ENCODE peak calls at places on chromosomes 11 and 22, in seven cellular contexts. R, D, M, H, L, U and V are unnamed samples. For H3K27me3, the result is how much of the 10 kb centered on the place peaks cover.

GRCh38 chr11:43933226-43933607 is 9.2 kb upstream of the C11orf96 start:
- DNase-seq in R (no peak), D (no peak), M (no peak), H (no peak), L (no peak), U (no peak), V (no peak)

GRCh38 chr11:7449841-7450214 is 35.5 kb upstream of the OLFML1 start:
- DNase-seq in R (no peak), D (no peak), M (no peak), H (no peak), L (peak), U (peak), V (peak)

GRCh38 chr22:37631448-37632173 is 7.9 kb upstream of the SH3BP1 start:
- DNase-seq in R (no peak), D (peak), M (no peak), H (no peak), L (no peak), U (no peak), V (no peak)

GRCh38 chr11:118757881-118758399 is 33.0 kb downstream of the DDX6 start:
- DNase-seq in R (no peak), D (no peak), M (no peak), H (no peak), L (no peak), U (no peak), V (no peak)

GRCh38 chr11:19714387-19715363 is 2.0 kb downstream of the NAV2 start:
- DNase-seq in R (no peak), D (no peak), M (no peak), H (peak), L (peak), U (peak), V (peak)

GRCh38 chr11:103031834-103032233 is 60.1 kb downstream of the DCUN1D5 start:
- DNase-seq in R (no peak), D (no peak), M (no peak), H (no peak), L (no peak), U (peak), V (peak)

GRCh38 chr11:131073167-131073566 is 156.9 kb upstream of the SNX19 start:
- DNase-seq in R (no peak), D (no peak), M (peak), H (no peak), L (peak), U (no peak), V (peak)

GRCh38 chr11:2533642-2534115 is 88.9 kb downstream of the KCNQ1 start:
- DNase-seq in R (peak), D (peak), M (no peak), H (peak), L (peak), U (peak), V (peak)

GRCh38 chr11:86765146-86765663 is 35.1 kb upstream of the PRSS23 start:
- DNase-seq in R (no peak), D (no peak), M (no peak), H (no peak), L (no peak), U (no peak), V (no peak)

GRCh38 chr11:60634151-60634550 is 65.3 kb upstream of the MS4A8 start:
- DNase-seq in R (no peak), D (no peak), M (peak), H (no peak), L (peak), U (no peak), V (no peak)

GRCh38 chr11:14520086-14520901 is at the start of gene PSMA1:
- DNase-seq in R (peak), D (peak), M (peak), H (peak), L (peak), U (peak), V (peak)

GRCh38 chr11:117228091-117228490 is 3.8 kb downstream of the PCSK7 start:
- DNase-seq in R (no peak), D (no peak), M (no peak), H (no peak), L (no peak), U (no peak), V (no peak)

GRCh38 chr11:110968348-110969062 is 256.3 kb upstream of the ARHGAP20 start:
- DNase-seq in R (no peak), D (no peak), M (no peak), H (no peak), L (no peak), U (no peak), V (no peak)

GRCh38 chr11:65868076-65868667 is 4.4 kb downstream of the EFEMP2 start:
- DNase-seq in R (no peak), D (peak), M (peak), H (no peak), L (no peak), U (no peak), V (no peak)

GRCh38 chr11:56885182-56885581 is 103.5 kb upstream of the OR5AK2 start:
- DNase-seq in R (no peak), D (no peak), M (no peak), H (no peak), L (peak), U (no peak), V (no peak)

GRCh38 chr22:28034760-28035401 is 115.8 kb upstream of the PITPNB start:
- DNase-seq in R (peak), D (no peak), M (no peak), H (no peak), L (no peak), U (peak), V (peak)

GRCh38 chr22:24994070-24994763 is 41.7 kb downstream of the KIAA1671 start:
- DNase-seq in R (no peak), D (no peak), M (no peak), H (no peak), L (peak), U (no peak), V (no peak)

GRCh38 chr11:1454576-1454975 is 32.0 kb downstream of the MOB2 start:
- DNase-seq in R (no peak), D (no peak), M (no peak), H (no peak), L (no peak), U (no peak), V (no peak)

GRCh38 chr11:12290477-12290922 is 86.9 kb upstream of the PARVA start:
- DNase-seq in R (no peak), D (no peak), M (no peak), H (no peak), L (no peak), U (no peak), V (no peak)

GRCh38 chr22:21917206-21917958 is 35.3 kb downstream of the PPM1F start:
- DNase-seq in R (no peak), D (peak), M (no peak), H (no peak), L (no peak), U (peak), V (peak)

GRCh38 chr22:26581026-26581425 is 8.9 kb downstream of the TPST2 start:
- DNase-seq in R (no peak), D (no peak), M (no peak), H (no peak), L (no peak), U (no peak), V (no peak)

GRCh38 chr11:68966894-68967780 is 13.6 kb downstream of the MRGPRD start:
- DNase-seq in R (no peak), D (peak), M (no peak), H (no peak), L (no peak), U (no peak), V (no peak)

GRCh38 chr22:41915035-41915782 is at the start of gene SHISA8:
- DNase-seq in R (no peak), D (peak), M (peak), H (no peak), L (no peak), U (no peak), V (peak)

GRCh38 chr11:96464695-96465307 is 75.0 kb downstream of the JRKL start:
- DNase-seq in R (no peak), D (no peak), M (peak), H (peak), L (peak), U (peak), V (peak)

GRCh38 chr11:104275992-104276391 is 112.0 kb upstream of the PDGFD start:
- DNase-seq in R (no peak), D (no peak), M (no peak), H (no peak), L (peak), U (no peak), V (no peak)

GRCh38 chr22:46547179-46547882 is 9.9 kb upstream of the CELSR1 start:
- DNase-seq in R (no peak), D (no peak), M (no peak), H (no peak), L (peak), U (peak), V (peak)

GRCh38 chr11:123145220-123145619 is 49.8 kb downstream of the CLMP start:
- DNase-seq in R (peak), D (no peak), M (no peak), H (no peak), L (peak), U (peak), V (peak)

GRCh38 chr11:2558402-2558801 is 113.6 kb downstream of the KCNQ1 start:
- DNase-seq in R (no peak), D (peak), M (no peak), H (no peak), L (no peak), U (no peak), V (no peak)

GRCh38 chr11:126477526-126478275 is 122.2 kb downstream of the ST3GAL4 start:
- DNase-seq in R (no peak), D (no peak), M (peak), H (no peak), L (no peak), U (no peak), V (no peak)

GRCh38 chr11:18705651-18706281 is 7.2 kb downstream of the TMEM86A start:
- DNase-seq in R (no peak), D (no peak), M (no peak), H (no peak), L (no peak), U (no peak), V (no peak)

GRCh38 chr11:20193307-20193706 is 33.0 kb upstream of the DBX1 start:
- DNase-seq in R (no peak), D (no peak), M (no peak), H (no peak), L (no peak), U (no peak), V (no peak)

GRCh38 chr11:44326615-44327475 is 16.9 kb upstream of the ALX4 start:
- DNase-seq in R (no peak), D (no peak), M (no peak), H (no peak), L (no peak), U (no peak), V (no peak)

GRCh38 chr11:65872555-65873279 is at the start of gene EFEMP2:
- DNase-seq in R (no peak), D (no peak), M (no peak), H (no peak), L (no peak), U (no peak), V (peak)

GRCh38 chr11:70085815-70086769 is 8.0 kb downstream of the ANO1 start:
- DNase-seq in R (no peak), D (no peak), M (no peak), H (no peak), L (no peak), U (no peak), V (no peak)

GRCh38 chr22:33544707-33545106 is 375.6 kb downstream of the LARGE1 start:
- DNase-seq in R (no peak), D (no peak), M (no peak), H (no peak), L (no peak), U (peak), V (no peak)

GRCh38 chr11:45659031-45659817 is 6.2 kb downstream of the CHST1 start:
- DNase-seq in R (no peak), D (no peak), M (no peak), H (no peak), L (no peak), U (no peak), V (no peak)
- H3K27me3 ChIP-seq in R (under half), D (under half), M (under half), H (under half), L (under half), U (under half), V (under half)

GRCh38 chr11:27471067-27471587 is 1.5 kb downstream of the LGR4 start:
- DNase-seq in R (no peak), D (no peak), M (no peak), H (no peak), L (no peak), U (no peak), V (peak)

GRCh38 chr11:27471588-27472397 is 797 bp downstream of the LGR4 start:
- DNase-seq in R (no peak), D (peak), M (no peak), H (no peak), L (no peak), U (no peak), V (peak)

GRCh38 chr11:27475622-27476021 is 3.0 kb upstream of the LGR4 start:
- DNase-seq in R (no peak), D (no peak), M (no peak), H (no peak), L (no peak), U (no peak), V (no peak)

GRCh38 chr11:27472398-27473016 is at the start of gene LGR4:
- DNase-seq in R (peak), D (peak), M (no peak), H (peak), L (peak), U (peak), V (peak)

DNA sequence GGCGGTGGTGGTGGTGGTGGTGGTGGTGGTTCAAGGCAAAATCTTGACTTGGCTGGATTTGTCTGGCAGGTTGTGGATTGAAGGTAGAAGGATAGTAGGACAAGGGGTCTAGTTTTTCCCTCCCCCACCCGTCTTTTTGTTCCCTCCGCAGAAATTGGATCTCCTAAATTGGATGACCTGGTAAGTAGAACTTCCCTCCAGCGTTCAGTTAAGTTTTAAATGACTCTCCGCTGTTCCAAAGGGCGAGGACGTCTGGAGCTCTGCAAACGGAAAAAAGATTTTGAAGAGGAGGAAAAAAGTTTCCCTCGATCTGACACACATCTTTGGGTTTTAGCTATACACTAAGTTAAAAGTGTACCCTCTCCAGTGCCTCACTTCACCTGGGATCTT is 422 bp upstream of the LGR4 start:
- DNase-seq in R (no peak), D (no peak), M (no peak), H (no peak), L (no peak), U (no peak), V (peak)
- H3K4me3 ChIP-seq in R (peak), D (peak), M (no peak), H (peak), L (peak), U (peak), V (peak)

GRCh38 chr11:64720167-64720566 is 2.8 kb downstream of the NRXN2 start:
- DNase-seq in R (no peak), D (no peak), M (no peak), H (no peak), L (no peak), U (no peak), V (no peak)
- H3K27me3 ChIP-seq in R (under half), D (under half), M (under half), H (half or more), L (under half), U (under half), V (half or more)

DNA sequence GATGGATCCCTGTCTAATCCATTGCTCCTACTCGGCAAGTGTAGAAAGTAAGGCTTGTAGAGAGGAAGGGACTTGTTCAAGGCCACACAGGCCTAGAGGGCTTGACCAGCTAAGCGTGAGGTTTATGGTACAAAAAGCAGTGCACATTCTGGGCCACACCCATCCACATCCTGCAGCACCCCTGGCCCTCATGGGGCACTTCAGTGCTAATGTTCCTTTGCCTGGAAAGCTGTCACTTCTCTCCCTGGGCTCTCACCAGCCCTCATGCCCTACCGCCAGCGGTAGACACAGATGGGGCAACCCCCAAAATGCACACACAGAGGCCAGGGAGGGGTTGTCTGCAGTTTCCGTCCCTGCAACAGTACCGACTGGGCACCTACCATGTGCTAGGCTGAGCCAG is 7.1 kb upstream of the MGAT3 start:
- DNase-seq in R (no peak), D (no peak), M (peak), H (no peak), L (no peak), U (no peak), V (no peak)
- H3K4me3 ChIP-seq in R (no peak), D (no peak), M (peak), H (no peak), L (no peak), U (no peak), V (no peak)

GRCh38 chr11:24511518-24511917 is 14.7 kb downstream of the LUZP2 start:
- DNase-seq in R (no peak), D (no peak), M (no peak), H (no peak), L (peak), U (no peak), V (no peak)
- H3K27me3 ChIP-seq in R (under half), D (under half), M (under half), H (under half), L (under half), U (under half), V (under half)

GRCh38 chr11:72243567-72244316 is at the start of gene PHOX2A:
- DNase-seq in R (no peak), D (no peak), M (no peak), H (no peak), L (no peak), U (no peak), V (no peak)
- H3K4me3 ChIP-seq in R (no peak), D (no peak), M (no peak), H (peak), L (no peak), U (no peak), V (no peak)

GRCh38 chr22:19755722-19756287 is 4.8 kb upstream of the TBX1 start:
- DNase-seq in R (no peak), D (no peak), M (no peak), H (no peak), L (no peak), U (no peak), V (no peak)

GRCh38 chr22:19757140-19757984 is 3.2 kb upstream of the TBX1 start:
- DNase-seq in R (no peak), D (no peak), M (peak), H (no peak), L (no peak), U (no peak), V (no peak)

GRCh38 chr22:19757985-19758895 is 2.3 kb upstream of the TBX1 start:
- DNase-seq in R (no peak), D (no peak), M (no peak), H (no peak), L (no peak), U (no peak), V (no peak)

GRCh38 chr22:19755145-19755710 is 5.3 kb upstream of the TBX1 start:
- DNase-seq in R (no peak), D (no peak), M (no peak), H (no peak), L (no peak), U (no peak), V (no peak)

DNA sequence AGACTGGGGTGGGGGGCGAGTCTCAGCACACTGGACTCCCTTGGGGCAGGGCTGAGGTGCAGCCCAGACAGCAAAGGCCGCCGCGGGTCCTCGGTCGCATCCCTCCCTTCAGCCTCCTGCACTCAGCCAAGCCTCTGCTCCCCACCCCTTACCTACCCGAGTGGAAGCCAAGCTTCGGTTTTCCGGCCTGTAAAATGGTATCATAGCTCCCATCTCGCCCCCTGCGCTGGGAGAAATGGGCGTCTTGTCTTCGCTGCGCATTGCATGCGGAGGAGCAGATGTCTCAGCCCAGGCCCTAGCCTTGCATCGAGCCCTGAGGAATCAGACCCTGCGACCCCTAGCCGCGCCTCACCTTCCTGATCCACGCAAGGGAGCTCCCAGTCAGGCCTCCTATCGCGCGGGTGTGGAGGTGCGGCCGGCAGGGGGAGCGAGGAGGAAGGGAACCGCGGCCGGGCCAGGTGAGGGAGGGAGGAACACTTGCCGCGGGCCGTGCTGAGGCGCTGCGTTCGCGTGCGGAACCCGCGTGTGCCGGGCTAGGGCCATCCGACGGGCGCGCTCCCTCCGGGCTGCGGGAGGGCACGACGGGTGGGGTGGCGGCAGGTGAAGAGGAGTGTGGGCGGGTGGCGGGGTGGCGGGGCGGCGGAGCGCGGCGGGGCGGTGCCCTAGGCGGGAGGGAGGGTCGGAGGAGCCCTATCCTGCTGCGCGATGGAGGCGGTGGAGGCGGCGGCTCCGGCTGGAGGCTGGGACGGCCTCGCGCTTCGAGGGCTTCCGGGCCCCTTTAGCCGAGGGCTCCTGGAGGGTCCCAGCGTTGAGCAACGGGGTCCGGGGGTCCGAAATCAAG is 4.1 kb upstream of the TBX1 start:
- DNase-seq in R (no peak), D (peak), M (peak), H (no peak), L (peak), U (no peak), V (peak)
- H3K27me3 ChIP-seq in R (under half), D (half or more), M (under half), H (under half), L (under half), U (half or more), V (under half)